ENCODE peak calls at places on chromosome 19, in eight cellular contexts. R is left lung, P is endothelial cell, W is breast epithelium, S is heart left ventricle, N is OCI-LY7, M is IMR-90, Z is astrocyte of the cerebellum. C is an unnamed sample.

GRCh38 chr19:42606660-42607351 is 12.1 kb upstream of the CEACAM8 start:
- DNase-seq in R (peak; percentile 92), P (peak; percentile 83), W (peak; percentile 86), S (peak; percentile 34), N (peak; percentile 56), M (peak; percentile 27), Z (no peak), C (peak; percentile 74)

GRCh38 chr19:29785360-29785759 is 26.4 kb upstream of the CCNE1 start:
- DNase-seq in R (peak; percentile 5), P (no peak), W (no peak), S (no peak), N (no peak), M (no peak), Z (no peak), C (no peak)

GRCh38 chr19:13133241-13133870 is 15.3 kb downstream of the NACC1 start:
- DNase-seq in R (no peak), P (no peak), W (no peak), S (no peak), N (no peak), M (no peak), Z (no peak), C (no peak)

GRCh38 chr19:7415163-7415856 is 66.6 kb downstream of the ARHGEF18 start:
- DNase-seq in R (no peak), P (no peak), W (no peak), S (no peak), N (no peak), M (peak; percentile 86), Z (peak; percentile 64), C (no peak)

GRCh38 chr19:2270157-2270571 is 11.8 kb downstream of the PEAK3 start:
- DNase-seq in R (peak; percentile 90), P (no peak), W (no peak), S (peak; percentile 68), N (peak; percentile 48), M (no peak), Z (no peak), C (peak; percentile 47)

GRCh38 chr19:51511353-51511752 is 9.8 kb upstream of the SIGLEC12 start:
- DNase-seq in R (no peak), P (peak; percentile 30), W (no peak), S (no peak), N (peak; percentile 26), M (no peak), Z (no peak), C (peak; percentile 7)

GRCh38 chr19:50505856-50506611 is 5.0 kb downstream of the JOSD2 start:
- DNase-seq in R (peak; percentile 73), P (no peak), W (no peak), S (no peak), N (no peak), M (no peak), Z (no peak), C (no peak)

GRCh38 chr19:33621811-33622504 is at the start of gene CHST8:
- DNase-seq in R (no peak), P (peak; percentile 69), W (no peak), S (peak; percentile 51), N (no peak), M (no peak), Z (no peak), C (no peak)

GRCh38 chr19:7349961-7350711 is 1.4 kb downstream of the ARHGEF18 start:
- DNase-seq in R (no peak), P (no peak), W (no peak), S (no peak), N (peak; percentile 79), M (no peak), Z (no peak), C (no peak)

GRCh38 chr19:1417681-1418493 is 10.5 kb downstream of the DAZAP1 start:
- DNase-seq in R (no peak), P (no peak), W (no peak), S (no peak), N (no peak), M (no peak), Z (no peak), C (no peak)

GRCh38 chr19:7227735-7228134 is 66.5 kb downstream of the INSR start:
- DNase-seq in R (no peak), P (no peak), W (no peak), S (no peak), N (no peak), M (no peak), Z (no peak), C (no peak)

GRCh38 chr19:55070755-55071502 is 4.7 kb upstream of the EPS8L1 start:
- DNase-seq in R (peak; percentile 34), P (no peak), W (peak; percentile 39), S (no peak), N (no peak), M (peak; percentile 58), Z (no peak), C (peak; percentile 98)

GRCh38 chr19:11405846-11406643 is 13.1 kb downstream of the RGL3 start:
- DNase-seq in R (peak; percentile 78), P (peak; percentile 29), W (no peak), S (no peak), N (no peak), M (no peak), Z (no peak), C (peak; percentile 49)

GRCh38 chr19:35040826-35041547 is 534 bp upstream of the HPN start:
- DNase-seq in R (peak; percentile 94), P (peak; percentile 45), W (peak; percentile 86), S (peak; percentile 98), N (no peak), M (no peak), Z (no peak), C (no peak)

GRCh38 chr19:18513868-18514267 is 8.0 kb downstream of the ELL start:
- DNase-seq in R (no peak), P (no peak), W (peak; percentile 48), S (peak; percentile 82), N (no peak), M (no peak), Z (no peak), C (no peak)

GRCh38 chr19:29809795-29810503 is 1.8 kb upstream of the CCNE1 start:
- DNase-seq in R (peak; percentile 8), P (no peak), W (no peak), S (no peak), N (no peak), M (no peak), Z (no peak), C (no peak)

GRCh38 chr19:44602071-44602470 is 11.3 kb upstream of the IGSF23 start:
- DNase-seq in R (no peak), P (no peak), W (no peak), S (no peak), N (no peak), M (no peak), Z (no peak), C (no peak)

GRCh38 chr19:13033819-13034611 is 38.7 kb downstream of the NFIX start:
- DNase-seq in R (peak; percentile 83), P (peak; percentile 77), W (peak; percentile 77), S (peak; percentile 92), N (peak; percentile 54), M (peak; percentile 45), Z (peak; percentile 58), C (peak; percentile 77)

GRCh38 chr19:18948075-18948975 is 7.3 kb upstream of the HOMER3 start:
- DNase-seq in R (no peak), P (no peak), W (no peak), S (no peak), N (no peak), M (no peak), Z (no peak), C (no peak)

GRCh38 chr19:4866595-4867424 is 657 bp downstream of the PLIN3 start:
- DNase-seq in R (peak; percentile 91), P (peak; percentile 57), W (peak; percentile 47), S (peak; percentile 71), N (peak; percentile 63), M (peak; percentile 28), Z (no peak), C (peak; percentile 55)

GRCh38 chr19:57665261-57665806 is 3.4 kb upstream of the ZSCAN4 start:
- DNase-seq in R (no peak), P (no peak), W (no peak), S (no peak), N (no peak), M (no peak), Z (no peak), C (no peak)

GRCh38 chr19:57667220-57667619 is 1.5 kb upstream of the ZSCAN4 start:
- DNase-seq in R (no peak), P (no peak), W (no peak), S (no peak), N (no peak), M (no peak), Z (no peak), C (no peak)

GRCh38 chr19:57668635-57669034 is at the start of gene ZSCAN4:
- DNase-seq in R (no peak), P (no peak), W (no peak), S (no peak), N (no peak), M (no peak), Z (no peak), C (no peak)

GRCh38 chr19:57664269-57665127 is 4.2 kb upstream of the ZSCAN4 start:
- DNase-seq in R (peak; percentile 85), P (peak; percentile 53), W (no peak), S (peak; percentile 79), N (no peak), M (peak; percentile 31), Z (peak; percentile 8), C (peak; percentile 46)
- TF ChIP-seq CTCF in R (no peak), P (no peak), W (no peak), S (no peak), N (no peak), M (no peak), Z (no peak), C (no peak)

GRCh38 chr19:10389863-10390262 is 9.5 kb upstream of the TYK2 start:
- DNase-seq in R (no peak), P (no peak), W (no peak), S (no peak), N (no peak), M (no peak), Z (no peak), C (no peak)
- TF ChIP-seq CTCF in R (no peak), P (no peak), W (no peak), S (no peak), N (peak; percentile 66), M (peak; percentile 17), Z (peak; percentile 16), C (no peak)

GRCh38 chr19:37885392-37885791 is 21.0 kb downstream of the WDR87 start:
- DNase-seq in R (no peak), P (no peak), W (no peak), S (no peak), N (no peak), M (no peak), Z (no peak), C (no peak)
- TF ChIP-seq CTCF in R (no peak), P (no peak), W (no peak), S (no peak), N (no peak), M (no peak), Z (no peak), C (no peak)

DNA sequence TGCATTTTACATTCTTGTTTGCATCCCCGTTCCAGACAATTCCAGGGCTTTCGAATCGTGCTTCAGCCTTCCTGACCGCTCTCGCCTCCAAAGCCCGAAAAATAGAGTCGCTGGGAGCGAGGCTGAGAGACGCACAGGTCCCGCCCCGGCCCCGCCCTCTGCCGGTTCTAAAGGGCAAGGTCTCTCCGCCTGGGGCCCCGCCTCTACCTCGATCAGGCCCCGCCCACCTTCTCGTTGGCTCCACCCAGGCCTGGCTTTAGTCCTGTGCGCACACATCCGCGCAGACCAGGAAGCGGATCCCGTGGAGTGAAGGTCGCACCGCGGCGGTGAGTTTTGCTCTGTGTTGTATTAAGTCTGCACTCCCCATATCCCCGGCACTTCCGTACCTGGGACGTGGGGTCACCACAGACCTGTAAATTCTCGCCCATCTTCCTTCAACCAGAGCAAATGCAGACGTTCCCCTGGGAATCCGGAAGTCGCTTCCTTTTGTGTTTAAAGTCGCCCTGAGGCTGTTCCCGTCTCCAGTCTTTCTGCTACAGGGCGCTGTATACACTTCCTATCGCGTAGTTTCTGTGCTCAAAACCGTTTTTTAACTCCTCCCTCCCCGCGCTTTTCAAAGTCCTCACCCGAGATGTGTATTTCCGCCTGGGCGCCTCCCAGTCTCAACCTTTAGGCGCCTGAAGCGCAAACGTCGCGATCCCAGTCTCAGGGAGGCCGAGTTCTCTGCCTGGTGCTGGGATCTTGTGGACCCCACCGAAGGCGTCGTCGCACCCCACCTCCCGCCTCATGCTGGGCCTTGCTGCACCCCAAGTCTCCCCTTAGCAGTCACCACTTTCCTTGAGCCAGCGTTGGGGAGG is at the start of gene ZNF701:
- DNase-seq in R (peak; percentile 99), P (peak; percentile 98), W (peak; percentile 93), S (peak; percentile 96), N (peak; percentile 92), M (peak; percentile 88), Z (peak; percentile 70), C (peak; percentile 75)
- TF ChIP-seq CTCF in R (peak; percentile 63), P (peak; percentile 55), W (peak; percentile 39), S (peak; percentile 24), N (no peak), M (peak; percentile 20), Z (peak; percentile 25), C (peak; percentile 26)

C was measured in MCF 10A.